ENCODE peak calls at places on chromosomes 6 and 20, in four cellular contexts. X, Y, V and H are unnamed samples.

GRCh38 chr6:113855500-113856010 is 1.6 kb upstream of the MARCKS start:
- DNase-seq in Y (no peak), X (peak), V (no peak), H (peak)

GRCh38 chr20:47198254-47198671 is 158.2 kb downstream of the ZMYND8 start:
- DNase-seq in V (no peak), X (no peak), Y (peak), H (no peak)

GRCh38 chr20:21067255-21067654 is 38.9 kb downstream of the LINC00237 start:
- DNase-seq in V (no peak), Y (no peak), X (no peak), H (no peak)

GRCh38 chr20:50425076-50425475 is 85.1 kb upstream of the PTPN1 start:
- DNase-seq in V (no peak), X (no peak), Y (no peak), H (no peak)

GRCh38 chr20:41631826-41632225 is 13.6 kb upstream of the CHD6 start:
- DNase-seq in Y (no peak), X (no peak), V (peak), H (no peak)

GRCh38 chr20:11117808-11118528 is 444.2 kb upstream of the JAG1 start:
- DNase-seq in Y (no peak), X (peak), V (peak), H (no peak)

GRCh38 chr6:168015492-168016175 is 18.2 kb downstream of the KIF25 start:
- DNase-seq in V (no peak), Y (no peak), X (no peak), H (no peak)

GRCh38 chr20:49909499-49910339 is 5.6 kb downstream of the SPATA2 start:
- DNase-seq in Y (no peak), X (no peak), V (no peak), H (no peak)

GRCh38 chr6:40743226-40743625 is 156.1 kb upstream of the LRFN2 start:
- DNase-seq in Y (no peak), X (no peak), V (no peak), H (no peak)

GRCh38 chr6:15423286-15423957 is 177.6 kb downstream of the JARID2 start:
- DNase-seq in V (no peak), Y (no peak), X (no peak), H (no peak)

GRCh38 chr6:100892693-100893092 is 11.6 kb upstream of the ASCC3 start:
- DNase-seq in X (no peak), V (no peak), Y (no peak), H (no peak)

GRCh38 chr20:1816384-1817381 is 78.5 kb upstream of the SIRPA start:
- DNase-seq in Y (no peak), V (peak), X (no peak), H (no peak)

GRCh38 chr20:18943542-18943941 is 130.0 kb downstream of the SCP2D1 start:
- DNase-seq in X (no peak), Y (no peak), V (no peak), H (no peak)

GRCh38 chr20:62884556-62884955 is 22.9 kb upstream of the TCFL5 start:
- DNase-seq in Y (no peak), V (no peak), X (no peak), H (no peak)

GRCh38 chr6:17394192-17394611 is 807 bp downstream of the CAP2 start:
- DNase-seq in X (peak), Y (no peak), V (no peak), H (no peak)

GRCh38 chr6:1390071-1390804 is 862 bp downstream of the FOXF2 start:
- DNase-seq in V (no peak), Y (no peak), X (no peak), H (no peak)

GRCh38 chr20:21701171-21701876 is 4.1 kb upstream of the PAX1 start:
- DNase-seq in Y (no peak), X (no peak), V (no peak), H (no peak)

GRCh38 chr20:51036827-51037229 is 13.9 kb upstream of the KCNG1 start:
- DNase-seq in X (no peak), V (no peak), Y (no peak), H (no peak)

GRCh38 chr6:152879681-152880080 is 103.2 kb downstream of the FBXO5 start:
- DNase-seq in X (no peak), Y (no peak), V (no peak), H (no peak)

GRCh38 chr20:38434310-38434741 is 802 bp downstream of the SNHG17 start:
- DNase-seq in X (peak), V (no peak), Y (no peak), H (peak)